ENCODE peak calls at places on chromosomes 16 and 17, in five cellular contexts. H, G, O, L and F are unnamed samples.

GRCh38 chr17:68455756-68456528 is 1.4 kb downstream of the WIPI1 start:
- DNase-seq in H (no peak), G (peak), O (no peak), L (no peak), F (no peak)

GRCh38 chr17:55778389-55779118 is 27.7 kb downstream of the PCTP start:
- DNase-seq in H (no peak), G (no peak), O (no peak), L (no peak), F (no peak)

GRCh38 chr17:35257080-35257701 is 14.3 kb downstream of the SLFN5 start:
- DNase-seq in H (no peak), G (no peak), O (peak), L (peak), F (no peak)

GRCh38 chr16:5302372-5303114 is 204.9 kb upstream of the EEF2KMT start:
- DNase-seq in H (no peak), G (no peak), O (no peak), L (no peak), F (no peak)

GRCh38 chr16:78770353-78771091 is 671.1 kb downstream of the WWOX start:
- DNase-seq in H (peak), G (peak), O (peak), L (peak), F (no peak)

GRCh38 chr17:42699415-42699740 is 17.0 kb downstream of the CNTNAP1 start:
- DNase-seq in H (no peak), G (no peak), O (no peak), L (no peak), F (no peak)

GRCh38 chr17:36507266-36507665 is 20.8 kb downstream of the ZNHIT3 start:
- DNase-seq in H (no peak), G (no peak), O (no peak), L (no peak), F (no peak)

GRCh38 chr16:74999208-74999682 is 421 bp downstream of the ZNRF1 start:
- DNase-seq in H (peak), G (no peak), O (peak), L (peak), F (no peak)

GRCh38 chr16:75264531-75264998 is 13.1 kb upstream of the BCAR1 start:
- DNase-seq in H (no peak), G (no peak), O (no peak), L (peak), F (no peak)

GRCh38 chr16:8251727-8252126 is 338.6 kb downstream of the TMEM114 start:
- DNase-seq in H (no peak), G (no peak), O (no peak), L (no peak), F (no peak)

GRCh38 chr17:1222321-1222720 is 42.5 kb upstream of the ABR start:
- DNase-seq in H (no peak), G (no peak), O (no peak), L (no peak), F (no peak)

GRCh38 chr17:64230551-64231408 is 32.3 kb downstream of the TEX2 start:
- DNase-seq in H (no peak), G (no peak), O (no peak), L (no peak), F (no peak)

GRCh38 chr16:4613636-4614570 is 785 bp downstream of the UBALD1 start:
- DNase-seq in H (peak), G (no peak), O (no peak), L (no peak), F (no peak)

GRCh38 chr16:86455116-86455515 is 55.2 kb upstream of the FOXF1 start:
- DNase-seq in H (no peak), G (no peak), O (no peak), L (no peak), F (no peak)

GRCh38 chr16:7315813-7316212 is 16.8 kb upstream of the RBFOX1 start:
- DNase-seq in H (no peak), G (no peak), O (no peak), L (no peak), F (no peak)

GRCh38 chr16:78275420-78275819 is 176.0 kb downstream of the WWOX start:
- DNase-seq in H (no peak), G (no peak), O (no peak), L (no peak), F (no peak)

GRCh38 chr17:71402661-71403141 is 718.1 kb upstream of the SOX9 start:
- DNase-seq in H (no peak), G (no peak), O (no peak), L (no peak), F (no peak)

DNA sequence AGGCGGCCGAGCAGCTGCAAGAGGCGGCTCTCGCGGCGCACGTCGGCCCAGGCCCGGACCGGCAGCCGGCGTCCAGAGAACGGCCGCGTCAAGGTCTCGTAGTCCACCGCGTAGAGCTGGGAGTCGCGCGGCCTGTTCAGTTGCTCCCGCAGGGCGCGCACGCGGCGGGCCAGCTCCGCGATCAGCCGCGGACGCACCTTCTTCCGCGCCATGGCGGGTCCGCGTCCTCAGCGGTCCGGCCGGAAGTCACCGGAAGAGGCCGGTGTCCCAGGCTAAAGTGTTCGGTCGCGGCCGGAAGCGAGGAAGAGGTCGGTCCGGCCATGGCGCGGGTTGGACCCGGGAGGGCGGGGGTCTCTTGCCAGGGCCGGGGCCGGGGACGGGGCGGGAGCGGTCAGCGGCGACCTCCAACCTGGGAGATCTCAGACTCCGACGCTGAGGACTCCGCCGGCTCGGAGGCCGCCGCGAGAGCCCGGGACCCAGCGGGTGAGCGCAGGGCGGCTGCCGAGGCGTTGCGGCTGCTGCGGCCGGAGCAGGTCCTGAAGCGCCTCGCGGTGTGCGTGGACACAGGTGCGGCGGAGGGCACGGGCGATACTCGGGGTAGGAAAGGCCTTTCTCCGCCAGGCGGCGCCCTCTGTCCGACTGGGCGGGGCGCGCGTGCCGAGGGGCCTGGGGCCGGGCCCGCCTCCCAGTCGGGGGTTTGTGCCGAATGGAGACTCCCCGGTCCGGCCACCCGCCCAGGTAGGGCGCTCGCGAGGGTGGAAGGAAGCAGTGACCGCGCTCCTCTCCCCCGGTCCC is at the start of gene MRPS34:
- DNase-seq in H (peak), G (peak), O (peak), L (peak), F (no peak)
- TF ChIP-seq POLR2A in H (peak), G (peak), O (peak), L (peak), F (no peak)

GRCh38 chr17:45052052-45052772 is 780 bp upstream of the DCAKD start:
- DNase-seq in H (no peak), G (no peak), O (peak), L (peak), F (no peak)

GRCh38 chr17:45048795-45049563 is 2.5 kb downstream of the DCAKD start:
- DNase-seq in H (no peak), G (no peak), O (no peak), L (no peak), F (no peak)

GRCh38 chr17:45046536-45047125 is 4.8 kb downstream of the DCAKD start:
- DNase-seq in H (no peak), G (no peak), O (no peak), L (no peak), F (no peak)

GRCh38 chr17:45050680-45051059 is 762 bp downstream of the DCAKD start:
- DNase-seq in H (no peak), G (no peak), O (no peak), L (no peak), F (no peak)

DNA sequence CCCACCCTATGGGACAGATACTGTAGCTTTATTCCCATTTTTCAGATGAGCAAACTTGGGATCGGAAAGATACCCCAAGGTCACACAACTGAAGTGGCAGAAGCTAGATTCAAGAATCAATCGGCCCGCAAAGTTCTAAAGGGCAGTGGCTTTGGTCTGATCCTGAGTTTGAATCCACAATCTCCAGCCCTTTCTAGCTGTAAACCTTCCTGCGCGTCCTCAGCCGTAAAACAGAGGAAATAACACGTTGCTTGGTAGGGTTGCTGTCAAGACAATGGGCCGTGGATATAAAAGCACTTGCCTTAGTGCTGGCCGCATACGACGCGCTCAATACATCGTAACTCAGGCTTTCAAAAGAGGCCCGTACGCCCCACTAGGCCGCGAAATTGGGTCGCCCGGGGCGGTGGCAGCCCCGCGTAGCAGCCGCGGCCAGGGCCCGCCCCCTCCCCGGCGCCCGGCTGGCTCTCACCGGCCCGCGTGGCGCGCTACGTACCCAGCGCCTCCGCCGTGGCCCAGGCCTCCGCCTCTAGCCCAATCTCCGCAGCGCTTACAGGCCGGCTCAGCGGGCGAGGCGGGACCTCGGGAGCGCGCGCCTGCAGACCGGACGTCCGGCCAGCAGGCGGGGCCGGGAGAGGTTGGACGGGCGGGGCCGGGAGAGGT is at the start of gene DCAKD:
- DNase-seq in H (peak), G (peak), O (peak), L (peak), F (peak)
- TF ChIP-seq POLR2A in H (peak), G (peak), O (peak), L (peak), F (peak)

GRCh38 chr16:88650749-88651275 is at the start of gene CYBA:
- DNase-seq in H (peak), G (peak), O (peak), L (peak), F (no peak)
- TF ChIP-seq POLR2A in H (peak), G (peak), O (peak), L (peak), F (no peak)

GRCh38 chr16:52597772-52598483 is 51.0 kb upstream of the TOX3 start:
- DNase-seq in H (no peak), G (no peak), O (no peak), L (no peak), F (no peak)

GRCh38 chr16:52597073-52597771 is 50.3 kb upstream of the TOX3 start:
- DNase-seq in H (no peak), G (no peak), O (no peak), L (no peak), F (no peak)

GRCh38 chr16:52603015-52603414 is 56.1 kb upstream of the TOX3 start:
- DNase-seq in H (no peak), G (no peak), O (peak), L (no peak), F (no peak)
- TF ChIP-seq POLR2A in H (no peak), G (no peak), O (no peak), L (no peak), F (no peak)